ENCODE peak calls at places on chromosome 13, in seven cellular contexts. Q, F, M, D, Y, T and X are unnamed samples.

GRCh38 chr13:105474983-105475382 is 1060.5 kb downstream of the EFNB2 start:
- DNase-seq in Q (no peak), F (no peak), M (no peak), D (no peak), Y (no peak), T (no peak), X (no peak)

GRCh38 chr13:32476021-32476731 is 48.2 kb upstream of the N4BP2L1 start:
- DNase-seq in Q (no peak), F (no peak), M (no peak), D (no peak), Y (no peak), T (no peak), X (no peak)

GRCh38 chr13:77946522-77946921 is 27.9 kb upstream of the EDNRB start:
- DNase-seq in Q (no peak), F (no peak), M (no peak), D (no peak), Y (no peak), T (no peak), X (no peak)

GRCh38 chr13:113963376-113963775 is 10.5 kb downstream of the C13orf46 start:
- DNase-seq in Q (no peak), F (no peak), M (no peak), D (no peak), Y (no peak), T (no peak), X (no peak)

GRCh38 chr13:107441279-107441678 is 774.1 kb downstream of the LIG4 start:
- DNase-seq in Q (peak), F (no peak), M (no peak), D (no peak), Y (no peak), T (no peak), X (no peak)

GRCh38 chr13:68066879-68067513 is 836.9 kb upstream of the PCDH9 start:
- DNase-seq in Q (no peak), F (no peak), M (no peak), D (no peak), Y (no peak), T (no peak), X (no peak)

GRCh38 chr13:26458196-26458734 is 99.2 kb upstream of the WASF3 start:
- DNase-seq in Q (no peak), F (no peak), M (no peak), D (no peak), Y (no peak), T (no peak), X (no peak)

GRCh38 chr13:21674271-21675009 is 3.6 kb downstream of the FGF9 start:
- DNase-seq in Q (no peak), F (no peak), M (no peak), D (peak), Y (peak), T (no peak), X (peak)

GRCh38 chr13:29923554-29924481 is 73.4 kb upstream of the UBL3 start:
- DNase-seq in Q (peak), F (peak), M (peak), D (no peak), Y (peak), T (peak), X (peak)

GRCh38 chr13:56861472-56861871 is 279.2 kb upstream of the PRR20A start:
- DNase-seq in Q (no peak), F (no peak), M (no peak), D (no peak), Y (no peak), T (no peak), X (no peak)

GRCh38 chr13:40390290-40391008 is 276.0 kb downstream of the FOXO1 start:
- DNase-seq in Q (no peak), F (no peak), M (no peak), D (no peak), Y (no peak), T (no peak), X (no peak)
- TF ChIP-seq CTCF in Q (no peak), F (no peak), M (no peak), D (no peak), Y (no peak), T (no peak), X (no peak)

DNA sequence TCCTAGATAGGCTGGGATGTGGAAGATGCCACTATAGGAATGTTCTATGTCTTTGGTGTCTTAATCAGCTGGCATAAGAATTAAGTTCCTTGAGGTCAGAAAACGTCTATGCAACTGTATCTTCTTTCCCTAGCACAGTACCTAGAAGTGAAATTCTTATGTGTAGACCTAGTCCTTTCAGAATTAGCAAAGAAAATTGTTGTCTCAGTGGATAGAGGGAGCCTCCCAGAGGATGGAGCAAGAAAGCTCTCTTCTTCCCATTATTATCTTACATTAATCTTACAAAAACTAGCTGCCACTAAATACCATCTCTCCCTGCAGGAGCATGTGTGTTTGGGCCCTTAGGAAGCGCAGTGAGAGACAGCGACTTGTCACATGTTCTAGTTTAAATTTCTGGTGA is 11.6 kb downstream of the CLDN10 start:
- DNase-seq in Q (no peak), F (no peak), M (peak), D (no peak), Y (no peak), T (no peak), X (no peak)
- TF ChIP-seq CTCF in Q (peak), F (peak), M (peak), D (no peak), Y (no peak), T (no peak), X (no peak)

GRCh38 chr13:112587359-112587766 is 590 bp downstream of the TUBGCP3 start:
- DNase-seq in Q (peak), F (peak), M (peak), D (peak), Y (peak), T (peak), X (peak)
- TF ChIP-seq CTCF in Q (peak), F (no peak), M (no peak), D (no peak), Y (no peak), T (no peak), X (no peak)

GRCh38 chr13:51444922-51445321 is 7.9 kb downstream of the INTS6 start:
- DNase-seq in Q (peak), F (no peak), M (peak), D (no peak), Y (no peak), T (no peak), X (no peak)
- TF ChIP-seq CTCF in Q (peak), F (peak), M (peak), D (no peak), Y (no peak), T (no peak), X (no peak)

DNA sequence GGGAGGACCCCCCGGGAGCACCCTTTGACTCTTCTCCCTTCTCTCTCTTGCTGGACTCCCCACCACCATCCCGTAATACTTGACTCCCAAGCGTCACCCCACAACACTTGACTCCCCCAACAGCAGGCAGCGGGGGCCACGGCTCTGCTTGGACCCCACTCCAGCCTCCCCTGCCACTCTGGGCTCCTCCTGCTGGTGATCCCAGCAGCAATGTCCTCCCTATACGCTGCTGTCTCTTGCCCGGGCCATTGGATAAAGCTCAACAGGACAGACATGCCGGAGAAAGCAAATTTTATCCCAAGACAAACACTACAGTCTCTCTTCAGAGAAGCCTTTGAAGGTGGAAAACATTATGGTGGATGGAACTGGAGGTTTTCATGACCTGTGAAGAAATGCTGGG is 20.4 kb upstream of the AMER2 start:
- DNase-seq in Q (no peak), F (no peak), M (no peak), D (no peak), Y (no peak), T (peak), X (no peak)
- TF ChIP-seq CTCF in Q (no peak), F (no peak), M (no peak), D (no peak), Y (no peak), T (no peak), X (no peak)

GRCh38 chr13:65653548-65654078 is 1576.5 kb downstream of the PCDH9 start:
- DNase-seq in Q (no peak), F (no peak), M (no peak), D (no peak), Y (no peak), T (no peak), X (no peak)

GRCh38 chr13:65660696-65661095 is 1569.4 kb downstream of the PCDH9 start:
- DNase-seq in Q (peak), F (no peak), M (no peak), D (no peak), Y (no peak), T (no peak), X (no peak)

DNA sequence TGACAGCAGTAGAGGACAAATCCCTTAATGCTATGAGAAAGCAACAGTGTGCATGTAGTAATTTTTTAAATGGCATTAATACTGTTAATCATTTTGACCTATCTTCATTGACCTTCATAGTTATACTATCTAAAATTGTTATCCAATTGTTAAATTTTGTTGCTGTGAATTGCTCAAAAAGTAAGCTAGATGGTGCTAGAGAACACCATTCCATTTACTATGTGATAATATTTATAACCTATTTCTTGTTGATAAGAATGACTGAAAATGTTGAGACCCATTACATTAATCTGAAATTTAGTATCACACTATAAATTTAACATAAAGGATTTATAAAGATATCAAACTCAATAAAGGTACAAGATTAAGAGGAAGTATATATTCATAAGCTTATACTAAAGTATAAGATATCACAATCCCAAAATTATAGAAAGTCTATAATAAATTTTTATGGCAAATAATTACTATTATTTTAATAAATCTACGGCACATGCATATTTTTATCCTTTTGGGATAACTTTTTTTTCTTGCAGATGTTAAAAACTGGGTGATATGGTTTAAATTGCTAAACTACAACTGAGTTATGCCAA is 1573.3 kb downstream of the PCDH9 start:
- DNase-seq in Q (peak), F (no peak), M (peak), D (no peak), Y (no peak), T (no peak), X (no peak)
- TF ChIP-seq CTCF in Q (peak), F (peak), M (peak), D (peak), Y (no peak), T (no peak), X (no peak)

GRCh38 chr13:109131698-109132257 is 502.4 kb downstream of the MYO16 start:
- DNase-seq in Q (peak), F (no peak), M (no peak), D (no peak), Y (no peak), T (no peak), X (no peak)

GRCh38 chr13:109130093-109130835 is 500.9 kb downstream of the MYO16 start:
- DNase-seq in Q (no peak), F (no peak), M (no peak), D (no peak), Y (no peak), T (no peak), X (no peak)

GRCh38 chr13:109139346-109139745 is 509.9 kb downstream of the MYO16 start:
- DNase-seq in Q (no peak), F (no peak), M (no peak), D (no peak), Y (no peak), T (no peak), X (no peak)

GRCh38 chr13:109136873-109137272 is 507.5 kb downstream of the MYO16 start:
- DNase-seq in Q (no peak), F (no peak), M (no peak), D (no peak), Y (no peak), T (no peak), X (no peak)

GRCh38 chr13:109135018-109135417 is 505.6 kb downstream of the MYO16 start:
- DNase-seq in Q (no peak), F (no peak), M (peak), D (no peak), Y (no peak), T (no peak), X (no peak)
- TF ChIP-seq CTCF in Q (no peak), F (no peak), M (no peak), D (peak), Y (no peak), T (no peak), X (no peak)

DNA sequence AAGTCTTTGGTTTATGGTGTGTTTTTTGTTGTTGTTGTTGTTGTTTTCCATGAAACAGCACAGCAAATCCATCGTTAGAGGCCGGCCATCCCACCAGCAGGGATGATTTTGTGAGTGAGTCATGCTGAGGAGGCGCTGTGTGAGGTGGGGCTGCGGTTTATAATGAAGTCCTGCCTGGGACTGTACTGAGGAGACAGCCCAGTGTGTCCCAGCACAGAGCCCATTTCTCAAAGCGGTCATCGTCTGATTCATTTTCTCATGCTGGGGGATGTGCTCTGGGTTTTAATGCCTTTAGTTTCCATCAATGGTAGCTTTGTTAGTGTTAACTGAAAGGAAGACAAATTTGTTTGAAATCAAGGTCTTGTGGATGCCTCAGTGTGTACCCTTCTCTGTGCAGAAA is 129.3 kb upstream of the SERP2 start:
- DNase-seq in Q (peak), F (peak), M (no peak), D (no peak), Y (no peak), T (no peak), X (no peak)
- TF ChIP-seq CTCF in Q (no peak), F (no peak), M (no peak), D (no peak), Y (no peak), T (no peak), X (no peak)

GRCh38 chr13:98541701-98542203 is 35.2 kb downstream of the STK24 start:
- DNase-seq in Q (no peak), F (no peak), M (no peak), D (no peak), Y (no peak), T (no peak), X (no peak)
- TF ChIP-seq CTCF in Q (no peak), F (no peak), M (no peak), D (no peak), Y (no peak), T (no peak), X (no peak)